ENCODE peak calls at places on chromosomes 6 and 20, in eight cellular contexts. K, F, A, I, X, Y, E and H are unnamed samples.

GRCh38 chr6:117072781-117073180 is 192.6 kb upstream of the VGLL2 start:
- DNase-seq in X (no peak), F (no peak), A (no peak), E (no peak), K (no peak), Y (no peak), I (no peak), H (peak; percentile 23)

GRCh38 chr20:9204979-9205378 is 136.1 kb downstream of the PLCB4 start:
- DNase-seq in F (no peak), X (no peak), E (no peak), A (no peak), K (no peak), I (no peak), Y (no peak), H (no peak)

GRCh38 chr6:42175860-42176259 is 2.7 kb downstream of the GUCA1A start:
- DNase-seq in X (no peak), E (no peak), F (peak; percentile 23), Y (no peak), I (no peak), K (peak; percentile 33), A (no peak), H (no peak)

GRCh38 chr6:166381733-166382499 is 824 bp downstream of the MPC1 start:
- DNase-seq in A (peak; percentile 82), E (peak; percentile 75), F (peak; percentile 72), Y (peak; percentile 46), X (no peak), K (peak; percentile 73), I (no peak), H (peak; percentile 67)

GRCh38 chr6:40789143-40789764 is 202.1 kb upstream of the LRFN2 start:
- DNase-seq in F (no peak), A (peak; percentile 40), Y (no peak), E (no peak), I (no peak), K (no peak), X (no peak), H (peak; percentile 15)

GRCh38 chr6:47358440-47359225 is 48.9 kb upstream of the TNFRSF21 start:
- DNase-seq in A (no peak), Y (no peak), F (no peak), K (no peak), X (no peak), E (no peak), I (no peak), H (no peak)

GRCh38 chr6:4130357-4130987 is 4.9 kb downstream of the ECI2 start:
- DNase-seq in X (no peak), I (no peak), Y (no peak), A (no peak), K (no peak), F (no peak), E (no peak), H (no peak)

GRCh38 chr6:101069191-101069795 is 188.2 kb upstream of the ASCC3 start:
- DNase-seq in I (no peak), F (peak; percentile 27), Y (no peak), K (no peak), X (peak; percentile 27), A (no peak), E (no peak), H (no peak)

GRCh38 chr6:90217621-90218496 is 78.8 kb downstream of the BACH2 start:
- DNase-seq in F (peak; percentile 77), I (no peak), X (no peak), K (no peak), Y (no peak), E (no peak), A (no peak), H (peak; percentile 59)

GRCh38 chr20:22562620-22563019 is 21.8 kb downstream of the FOXA2 start:
- DNase-seq in X (no peak), F (no peak), I (no peak), E (no peak), A (no peak), K (peak; percentile 81), Y (no peak), H (no peak)

GRCh38 chr20:62289898-62290297 is 12.9 kb upstream of the ADRM1 start:
- DNase-seq in A (no peak), F (no peak), I (no peak), Y (peak; percentile 15), K (no peak), E (no peak), X (no peak), H (no peak)

GRCh38 chr6:106279179-106279578 is 46.4 kb downstream of the ATG5 start:
- DNase-seq in F (no peak), A (no peak), K (no peak), Y (peak; percentile 35), I (no peak), E (no peak), X (no peak), H (no peak)

GRCh38 chr20:47620808-47621805 is 119.4 kb downstream of the NCOA3 start:
- DNase-seq in K (peak; percentile 39), F (peak; percentile 53), X (peak; percentile 71), I (peak; percentile 41), E (no peak), Y (peak; percentile 82), A (peak; percentile 18), H (no peak)

GRCh38 chr6:150579611-150580010 is 20.1 kb upstream of the PLEKHG1 start:
- DNase-seq in K (no peak), F (no peak), Y (no peak), I (no peak), E (no peak), X (no peak), A (no peak), H (no peak)

GRCh38 chr6:67393356-67393755 is 1241.7 kb upstream of the ADGRB3 start:
- DNase-seq in F (no peak), E (no peak), I (no peak), A (no peak), X (no peak), Y (no peak), K (no peak), H (no peak)

GRCh38 chr6:89999154-89999553 is 104.9 kb downstream of the GJA10 start:
- DNase-seq in F (peak; percentile 95), E (peak; percentile 35), I (no peak), A (no peak), Y (peak; percentile 23), X (no peak), K (no peak), H (no peak)

GRCh38 chr6:170464080-170464479 is 89.0 kb downstream of the PSMB1 start:
- DNase-seq in A (no peak), Y (no peak), K (no peak), I (no peak), X (no peak), E (no peak), F (no peak), H (no peak)

GRCh38 chr20:36167826-36168634 is 13.5 kb downstream of the EPB41L1 start:
- DNase-seq in Y (peak; percentile 84), A (no peak), X (peak; percentile 85), K (no peak), I (no peak), E (no peak), F (peak; percentile 85), H (no peak)

GRCh38 chr20:60862601-60863000 is 389.5 kb upstream of the CDH4 start:
- DNase-seq in E (no peak), X (no peak), A (no peak), I (no peak), Y (no peak), F (peak; percentile 9), K (no peak), H (no peak)

GRCh38 chr6:158803733-158804143 is 15.4 kb downstream of the EZR start:
- DNase-seq in K (peak; percentile 7), A (peak; percentile 53), X (no peak), E (no peak), I (no peak), F (no peak), Y (no peak), H (no peak)
- TF ChIP-seq CTCF in K (no peak), A (no peak), X (no peak), E (no peak), I (no peak), F (no peak), Y (no peak), H (no peak)

GRCh38 chr6:73823046-73823735 is 127.2 kb downstream of the CD109 start:
- DNase-seq in X (no peak), E (peak; percentile 14), A (no peak), I (no peak), F (no peak), Y (no peak), K (no peak), H (no peak)

DNA sequence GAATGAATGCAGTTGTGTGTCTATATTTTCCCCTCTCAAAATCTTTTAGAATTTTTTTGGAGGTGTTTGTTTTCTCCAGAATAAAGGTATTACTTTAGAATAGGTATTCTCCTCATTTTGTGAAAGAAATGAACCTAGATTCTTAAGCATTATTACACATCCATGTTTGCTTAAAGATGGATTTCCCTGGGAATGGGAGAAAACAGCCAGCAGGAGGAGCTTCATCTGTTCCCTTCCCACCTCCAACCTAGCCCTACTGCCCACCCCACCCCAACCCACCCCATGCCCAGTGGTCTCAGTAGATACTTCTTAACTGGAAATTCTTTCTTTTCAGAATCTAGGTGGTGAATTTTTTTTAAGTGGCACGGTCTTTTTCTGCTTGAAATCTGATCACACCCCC is 127.8 kb downstream of the CD109 start:
- DNase-seq in X (no peak), I (no peak), A (no peak), F (no peak), K (no peak), E (no peak), Y (no peak), H (no peak)
- TF ChIP-seq CTCF in X (peak; percentile 29), I (no peak), A (no peak), F (no peak), K (peak; percentile 14), E (no peak), Y (peak; percentile 1), H (no peak)

DNA sequence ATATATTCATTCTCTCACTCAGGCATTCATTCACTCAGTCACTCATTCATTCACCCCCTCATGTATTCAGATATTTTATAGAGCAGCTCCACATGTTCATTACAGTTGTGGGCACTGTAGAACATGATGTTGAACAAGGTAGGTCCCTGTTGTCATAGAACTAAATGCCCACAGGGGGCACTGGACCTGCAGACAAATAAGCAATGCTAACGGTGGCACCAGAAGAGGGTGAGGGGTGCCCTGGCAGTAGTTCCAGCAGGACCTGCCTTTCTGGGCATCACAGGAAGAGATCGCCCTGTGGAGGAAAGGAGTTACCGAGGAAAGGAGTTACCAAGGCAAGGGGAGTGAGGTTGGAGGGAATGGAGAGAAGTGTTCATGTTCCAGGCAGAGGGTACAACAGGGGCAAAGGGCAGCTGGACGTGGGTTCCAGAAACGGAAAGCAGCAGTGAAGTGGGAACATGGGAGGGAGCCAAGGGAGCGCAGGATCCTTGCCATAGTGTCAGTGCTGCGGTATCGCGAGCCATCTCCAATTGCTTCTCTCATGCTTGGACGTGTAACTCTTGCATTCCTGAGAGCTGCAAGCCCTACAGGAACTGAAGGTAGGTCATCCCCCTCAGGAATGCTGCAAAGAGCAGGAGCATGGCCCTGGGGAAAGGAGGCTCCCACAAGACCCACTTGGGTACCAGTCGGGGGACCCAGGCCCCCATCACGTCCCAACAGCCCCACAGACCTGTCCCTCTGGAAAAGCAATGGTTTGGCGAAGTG is 128.2 kb downstream of the EDN3 start:
- DNase-seq in X (no peak), F (no peak), E (no peak), I (no peak), K (no peak), A (no peak), Y (no peak), H (no peak)
- TF ChIP-seq CTCF in X (no peak), F (peak; percentile 23), E (no peak), I (peak; percentile 28), K (peak; percentile 50), A (no peak), Y (no peak), H (no peak)

DNA sequence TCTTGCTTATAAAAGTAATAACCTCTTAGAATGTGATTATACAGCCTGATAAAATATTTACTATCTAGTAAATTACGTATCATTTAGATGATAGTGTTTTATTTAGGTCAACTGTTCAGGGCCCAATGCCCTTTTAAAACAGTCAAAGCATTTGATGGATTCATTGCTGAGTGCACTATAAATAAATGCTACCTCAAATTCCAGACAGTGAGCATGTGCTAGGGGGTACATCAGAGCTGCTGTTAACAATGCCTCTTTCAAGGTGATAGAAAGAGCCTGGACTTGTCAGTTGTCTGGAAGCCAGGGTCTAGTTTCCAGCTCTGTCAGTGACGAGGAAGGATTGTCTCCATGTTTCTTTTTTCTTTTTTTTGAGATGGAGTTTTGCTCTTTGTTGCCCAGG is 7.5 kb upstream of the TMEM242 start:
- DNase-seq in Y (no peak), K (no peak), A (no peak), F (no peak), E (no peak), I (no peak), X (no peak), H (no peak)
- TF ChIP-seq CTCF in Y (no peak), K (no peak), A (no peak), F (no peak), E (no peak), I (no peak), X (no peak), H (no peak)